ENCODE peak calls at places on chromosomes 3 and 15, in four cellular contexts. R is keratinocyte, P is mammary epithelial cell, Y is SK-N-SH. E is an unnamed sample. For H3K4me1, the result is how much of the 10 kb centered on the place peaks cover.

GRCh38 chr15:55267401-55268053 is 22.1 kb downstream of the RAB27A start:
- DNase-seq in Y (peak), R (no peak), P (no peak), E (peak)

GRCh38 chr3:157700405-157700804 is 197.2 kb upstream of the VEPH1 start:
- DNase-seq in P (peak), Y (no peak), R (no peak), E (no peak)

GRCh38 chr15:99507016-99507731 is 58.6 kb upstream of the MEF2A start:
- DNase-seq in P (no peak), Y (peak), R (no peak), E (peak)

GRCh38 chr15:72511536-72511935 is 37.4 kb downstream of the ARIH1 start:
- DNase-seq in R (no peak), P (no peak), Y (no peak), E (no peak)

GRCh38 chr3:66270726-66271125 is 49.9 kb downstream of the SLC25A26 start:
- DNase-seq in Y (no peak), R (no peak), P (no peak), E (no peak)

GRCh38 chr15:77009646-77010311 is 14.9 kb downstream of the PSTPIP1 start:
- DNase-seq in P (peak), R (no peak), Y (no peak), E (no peak)

GRCh38 chr3:112980080-112980479 is 5.2 kb upstream of the CD200R1 start:
- DNase-seq in P (no peak), Y (no peak), R (no peak), E (no peak)

GRCh38 chr3:188153498-188153948 is 434 bp upstream of the LPP start:
- DNase-seq in R (no peak), P (peak), Y (peak), E (peak)

GRCh38 chr3:17221529-17221928 is 336.8 kb downstream of the PLCL2 start:
- DNase-seq in P (no peak), Y (no peak), R (no peak), E (no peak)

GRCh38 chr3:192186508-192186907 is 540.8 kb downstream of the FGF12 start:
- DNase-seq in Y (no peak), R (no peak), P (no peak), E (no peak)

GRCh38 chr3:104368760-104369159 is 997.9 kb upstream of the ALCAM start:
- DNase-seq in R (no peak), Y (no peak), P (no peak), E (no peak)

GRCh38 chr3:5001135-5001534 is 21.9 kb downstream of the BHLHE40 start:
- DNase-seq in Y (no peak), P (no peak), R (no peak), E (no peak)

GRCh38 chr3:130386604-130387263 is 41.3 kb downstream of the COL6A5 start:
- DNase-seq in P (peak), Y (no peak), R (no peak), E (peak)

GRCh38 chr3:3196148-3196861 is 16.8 kb upstream of the CRBN start:
- DNase-seq in Y (peak), R (no peak), P (no peak), E (peak)

GRCh38 chr15:74906450-74907276 is at the start of gene FAM219B:
- DNase-seq in P (peak), R (no peak), Y (peak), E (peak)

DNA sequence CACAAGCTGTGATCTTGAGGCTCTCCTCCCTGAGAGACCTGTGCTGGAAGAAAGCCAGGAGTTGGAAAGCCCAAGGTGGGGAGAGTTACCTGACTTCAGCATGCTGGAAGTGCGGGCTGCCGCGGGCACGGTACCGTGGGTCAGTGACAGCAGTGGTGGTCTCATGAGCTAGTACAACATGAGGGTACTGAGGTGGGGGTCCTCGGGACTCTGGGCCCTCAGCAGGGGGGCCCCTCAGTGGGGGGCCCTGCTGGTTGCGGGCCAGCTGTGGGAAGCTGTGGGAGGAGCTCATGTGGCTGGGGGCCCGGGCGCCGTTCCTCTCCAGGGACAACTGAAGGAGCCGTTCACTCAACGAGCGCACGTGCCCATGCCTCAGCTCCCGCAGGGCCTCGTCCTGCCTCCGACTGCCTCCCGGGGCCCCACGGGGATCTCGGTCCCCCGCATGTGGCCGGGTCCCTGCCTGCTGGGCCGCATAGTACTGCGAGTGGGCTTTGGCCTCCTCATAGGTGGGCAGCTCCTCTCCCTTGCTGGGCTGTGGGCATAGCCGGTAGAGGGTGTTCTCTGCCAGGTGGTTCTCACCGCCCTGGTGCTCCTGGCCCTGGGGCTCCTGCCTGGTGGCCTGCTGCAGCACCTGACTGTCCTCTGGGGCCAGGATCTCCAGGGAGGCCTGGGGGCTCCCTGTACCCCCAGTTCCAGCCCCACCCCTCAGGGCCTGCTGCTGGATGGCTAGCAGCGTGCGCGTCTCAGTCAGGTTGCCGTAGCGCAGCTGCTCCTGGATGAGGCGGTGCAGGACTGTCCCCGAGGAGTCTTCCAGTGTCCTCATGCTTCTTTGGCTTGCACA is 3.4 kb downstream of the AMOTL2 start:
- DNase-seq in Y (no peak), P (no peak), R (no peak), E (no peak)
- H3K4me2 ChIP-seq in Y (peak), P (peak), R (peak), E (peak)

GRCh38 chr15:83065431-83065830 is 1.6 kb downstream of the BTBD1 start:
- DNase-seq in Y (no peak), R (no peak), P (no peak), E (no peak)

GRCh38 chr15:83061680-83062079 is 5.4 kb downstream of the BTBD1 start:
- DNase-seq in P (peak), Y (no peak), R (no peak), E (peak)

GRCh38 chr15:83062768-83063180 is 4.3 kb downstream of the BTBD1 start:
- DNase-seq in P (no peak), Y (no peak), R (no peak), E (no peak)

GRCh38 chr15:83064859-83065258 is 2.2 kb downstream of the BTBD1 start:
- DNase-seq in R (no peak), P (peak), Y (no peak), E (no peak)

GRCh38 chr15:83063555-83063954 is 3.5 kb downstream of the BTBD1 start:
- DNase-seq in P (no peak), Y (no peak), R (no peak), E (no peak)
- H3K4me1 ChIP-seq in P (under half), Y (under half), R (under half), E (under half)

GRCh38 chr15:85793641-85794597 is 806 bp downstream of the KLHL25 start:
- DNase-seq in Y (peak), P (peak), R (no peak), E (peak)

GRCh38 chr15:85792872-85793621 is 1.7 kb downstream of the KLHL25 start:
- DNase-seq in Y (no peak), P (peak), R (no peak), E (no peak)

GRCh38 chr15:85794598-85795319 is at the start of gene KLHL25:
- DNase-seq in R (no peak), Y (peak), P (peak), E (peak)

GRCh38 chr15:85789496-85789875 is 5.2 kb downstream of the KLHL25 start:
- DNase-seq in R (no peak), Y (no peak), P (no peak), E (no peak)

GRCh38 chr15:85792102-85792731 is 2.5 kb downstream of the KLHL25 start:
- DNase-seq in Y (no peak), R (no peak), P (no peak), E (no peak)
- H3K4me2 ChIP-seq in Y (peak), R (no peak), P (no peak), E (no peak)

DNA sequence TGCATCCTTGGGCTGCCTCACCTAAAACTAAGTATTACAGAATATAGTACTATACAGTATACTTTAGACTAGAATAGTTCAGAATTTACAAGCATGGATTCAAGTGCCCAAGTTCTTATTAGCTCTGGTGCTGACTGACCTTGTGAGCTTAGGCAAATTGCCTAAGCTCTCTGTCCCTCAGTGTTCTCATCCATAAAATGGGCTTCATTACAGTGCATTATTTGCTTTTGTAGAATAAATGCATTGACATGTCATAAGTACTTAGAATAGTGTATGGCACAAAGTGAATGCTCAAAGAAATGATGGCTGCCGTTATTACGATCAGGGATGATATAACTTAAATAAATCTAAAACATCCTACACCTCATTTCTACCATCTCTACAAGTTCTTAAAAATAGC is 269.7 kb downstream of the FOXP1 start:
- DNase-seq in R (no peak), Y (no peak), P (no peak), E (no peak)
- H3K4me1 ChIP-seq in R (under half), Y (under half), P (under half), E (under half)

GRCh38 chr3:179768080-179768479 is 115.2 kb downstream of the USP13 start:
- DNase-seq in P (peak), R (no peak), Y (peak), E (peak)
- H3K4me2 ChIP-seq in P (no peak), R (no peak), Y (peak), E (no peak)

GRCh38 chr15:90780916-90781315 is 63.8 kb downstream of the BLM start:
- DNase-seq in P (no peak), R (no peak), Y (no peak), E (no peak)

GRCh38 chr15:90787881-90788280 is 70.7 kb downstream of the BLM start:
- DNase-seq in R (no peak), P (no peak), Y (no peak), E (no peak)

GRCh38 chr15:90782450-90782849 is 65.3 kb downstream of the BLM start:
- DNase-seq in P (no peak), R (no peak), Y (no peak), E (no peak)
- H3K4me1 ChIP-seq in P (under half), R (under half), Y (under half), E (under half)

DNA sequence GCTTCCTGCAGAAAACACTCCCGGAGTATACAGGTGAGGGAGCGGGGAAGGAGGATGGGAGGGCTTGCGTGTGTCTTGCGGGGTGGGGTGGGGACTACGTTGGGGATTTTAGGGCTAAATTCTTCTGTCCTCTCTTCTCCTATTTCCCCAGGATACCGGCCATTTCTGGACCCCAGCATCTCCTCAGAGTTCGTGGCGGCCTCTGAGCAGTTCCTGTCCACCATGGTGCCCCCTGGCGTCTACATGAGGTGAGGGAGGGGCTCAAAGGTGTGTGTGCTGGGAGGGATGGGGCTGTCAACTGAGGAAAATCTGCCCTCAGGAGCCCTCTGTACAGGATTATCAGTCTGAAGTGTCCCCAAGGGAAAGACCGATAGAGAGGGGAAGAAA is 6.6 kb downstream of the DUOX1 start:
- DNase-seq in Y (no peak), R (no peak), P (no peak), E (no peak)
- H3K4me2 ChIP-seq in Y (no peak), R (no peak), P (no peak), E (no peak)

GRCh38 chr3:73520931-73521461 is 103.7 kb downstream of the PDZRN3 start:
- DNase-seq in Y (no peak), P (no peak), R (no peak), E (no peak)
- H3K4me1 ChIP-seq in Y (under half), P (under half), R (under half), E (under half)

E was measured in hepatocyte.